ENCODE peak calls at places on chromosomes 3 and 15, in four cellular contexts. Q is mammary epithelial cell; G is fibroblast of the aortic adventitia; R is CD4-positive, alpha-beta T cell. D is an unnamed sample.

GRCh38 chr15:30906366-30906765 is 2.7 kb downstream of the FAN1 start:
- DNase-seq in Q (no peak), G (no peak), R (no peak), D (no peak)

GRCh38 chr3:23232879-23233278 is 29.8 kb downstream of the UBE2E2 start:
- DNase-seq in Q (no peak), G (no peak), R (no peak), D (no peak)

GRCh38 chr3:14550651-14551611 is 10.8 kb upstream of the GRIP2 start:
- DNase-seq in Q (peak; percentile 12), G (peak; percentile 50), R (no peak), D (no peak)

GRCh38 chr3:89964347-89964746 is 856.9 kb downstream of the EPHA3 start:
- DNase-seq in Q (peak; percentile 4), G (peak; percentile 18), R (no peak), D (no peak)

GRCh38 chr3:107997666-107998065 is 93.2 kb downstream of the CD47 start:
- DNase-seq in Q (no peak), G (no peak), R (no peak), D (no peak)

GRCh38 chr3:180018588-180018987 is 18.1 kb downstream of the PEX5L start:
- DNase-seq in Q (no peak), G (no peak), R (no peak), D (no peak)

GRCh38 chr15:52717924-52718323 is 38.7 kb upstream of the ATOSA start:
- DNase-seq in Q (no peak), G (peak; percentile 25), R (no peak), D (no peak)

GRCh38 chr3:169264711-169265110 is 398.8 kb downstream of the MECOM start:
- DNase-seq in Q (peak; percentile 54), G (peak; percentile 62), R (no peak), D (no peak)

GRCh38 chr3:15315003-15315402 is 17.4 kb downstream of the SH3BP5 start:
- DNase-seq in Q (no peak), G (peak; percentile 51), R (no peak), D (no peak)

GRCh38 chr3:194245474-194245873 is 105.7 kb downstream of the CPN2 start:
- DNase-seq in Q (no peak), G (no peak), R (no peak), D (no peak)

GRCh38 chr15:96321422-96322391 is 8.8 kb upstream of the NR2F2 start:
- DNase-seq in Q (no peak), G (no peak), R (no peak), D (no peak)

GRCh38 chr3:69329897-69330296 is 56.0 kb downstream of the FRMD4B start:
- DNase-seq in Q (no peak), G (no peak), R (no peak), D (no peak)

GRCh38 chr15:57668074-57668473 is 38.4 kb upstream of the POLR2M start:
- DNase-seq in Q (no peak), G (no peak), R (no peak), D (no peak)

GRCh38 chr15:99429681-99430081 is 136.1 kb upstream of the MEF2A start:
- DNase-seq in Q (no peak), G (no peak), R (no peak), D (peak; percentile 10)

GRCh38 chr3:185082149-185082548 is 70.7 kb downstream of the C3orf70 start:
- DNase-seq in Q (no peak), G (no peak), R (no peak), D (no peak)

GRCh38 chr3:21718161-21718765 is 32.7 kb downstream of the ZNF385D start:
- DNase-seq in Q (peak; percentile 95), G (peak; percentile 99), R (no peak), D (no peak)

GRCh38 chr3:108036401-108036800 is 54.4 kb downstream of the CD47 start:
- DNase-seq in Q (no peak), G (no peak), R (no peak), D (no peak)

GRCh38 chr15:79923068-79923514 is 26.3 kb upstream of the MTHFS start:
- DNase-seq in Q (peak; percentile 64), G (peak; percentile 22), R (peak; percentile 35), D (peak; percentile 31)

GRCh38 chr3:53142986-53143385 is 12.8 kb upstream of the RFT1 start:
- DNase-seq in Q (no peak), G (no peak), R (no peak), D (no peak)

GRCh38 chr3:53252105-53252946 is 3.5 kb downstream of the TKT start:
- DNase-seq in Q (no peak), G (no peak), R (no peak), D (no peak)

GRCh38 chr3:141114816-141115458 is 63.8 kb downstream of the SPSB4 start:
- DNase-seq in Q (no peak), G (no peak), R (no peak), D (no peak)

GRCh38 chr3:41808152-41808551 is 153.8 kb downstream of the ULK4 start:
- DNase-seq in Q (peak; percentile 66), G (peak; percentile 45), R (no peak), D (no peak)

GRCh38 chr3:38150780-38151528 is 12.5 kb downstream of the MYD88 start:
- DNase-seq in Q (no peak), G (peak; percentile 22), R (no peak), D (no peak)
- TF ChIP-seq CTCF in Q (no peak), G (peak; percentile 14), R (no peak), D (no peak)

GRCh38 chr3:165854696-165855095 is 17.5 kb upstream of the BCHE start:
- DNase-seq in Q (peak; percentile 13), G (peak; percentile 34), R (no peak), D (no peak)
- TF ChIP-seq CTCF in Q (peak; percentile 62), G (peak; percentile 54), R (peak; percentile 31), D (no peak)

GRCh38 chr15:94412979-94413741 is 181.8 kb downstream of the MCTP2 start:
- DNase-seq in Q (no peak), G (peak; percentile 27), R (no peak), D (no peak)
- TF ChIP-seq CTCF in Q (peak; percentile 46), G (peak; percentile 13), R (no peak), D (no peak)

GRCh38 chr3:190120161-190121060 is at the start of gene P3H2:
- DNase-seq in Q (peak; percentile 92), G (peak; percentile 84), R (no peak), D (no peak)
- TF ChIP-seq CTCF in Q (peak; percentile 58), G (peak; percentile 46), R (no peak), D (no peak)

GRCh38 chr3:98188553-98188952 is 22.1 kb downstream of the OR5H15 start:
- DNase-seq in Q (peak; percentile 0), G (no peak), R (no peak), D (no peak)

GRCh38 chr3:98180311-98180710 is 13.8 kb downstream of the OR5H15 start:
- DNase-seq in Q (no peak), G (no peak), R (no peak), D (no peak)

GRCh38 chr3:98182196-98182595 is 15.7 kb downstream of the OR5H15 start:
- DNase-seq in Q (no peak), G (no peak), R (no peak), D (no peak)

GRCh38 chr3:98185180-98185579 is 18.7 kb downstream of the OR5H15 start:
- DNase-seq in Q (no peak), G (no peak), R (no peak), D (no peak)
- TF ChIP-seq CTCF in Q (no peak), G (no peak), R (no peak), D (no peak)

GRCh38 chr15:90248760-90249122 is 615 bp upstream of the TTLL13 start:
- DNase-seq in Q (no peak), G (no peak), R (no peak), D (no peak)

DNA sequence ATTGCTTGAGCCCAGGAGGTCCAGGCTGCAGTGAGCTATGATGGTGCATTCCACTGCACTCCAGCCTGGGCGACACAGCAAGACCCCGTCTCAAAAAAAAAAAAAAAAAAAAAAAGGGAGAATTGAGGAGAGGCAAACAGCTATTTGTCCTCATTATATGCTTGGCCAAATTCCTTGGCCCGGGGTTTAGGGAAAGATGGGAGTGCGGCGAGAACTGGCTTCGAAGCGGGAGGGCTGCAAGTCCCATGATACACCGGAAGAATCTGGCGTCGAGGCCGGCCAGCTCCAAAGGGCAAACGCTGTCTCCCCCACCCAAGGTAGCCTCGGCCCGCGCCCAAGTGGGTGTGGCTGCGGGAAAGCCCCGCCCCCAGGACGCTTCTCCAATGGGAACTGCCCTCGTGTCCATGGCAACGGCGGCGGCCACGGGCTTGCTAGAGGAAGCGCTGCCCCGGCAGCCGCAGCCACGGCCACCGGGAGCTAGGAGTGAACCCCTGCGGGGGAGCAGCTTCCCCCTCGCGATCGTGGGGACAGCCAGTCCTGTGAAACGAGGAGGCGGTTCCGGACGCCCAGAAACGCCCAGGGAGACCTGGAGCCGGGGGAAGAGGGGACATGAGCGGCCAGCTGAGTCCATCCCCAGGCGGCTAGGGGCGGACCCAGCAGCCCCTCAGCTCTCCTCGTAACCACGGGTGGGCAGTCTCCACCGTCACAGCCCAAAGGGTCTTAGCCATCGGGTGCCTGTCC is at the start of gene TTLL13:
- DNase-seq in Q (peak; percentile 68), G (peak; percentile 73), R (peak; percentile 41), D (peak; percentile 95)
- TF ChIP-seq CTCF in Q (no peak), G (no peak), R (no peak), D (no peak)

DNA sequence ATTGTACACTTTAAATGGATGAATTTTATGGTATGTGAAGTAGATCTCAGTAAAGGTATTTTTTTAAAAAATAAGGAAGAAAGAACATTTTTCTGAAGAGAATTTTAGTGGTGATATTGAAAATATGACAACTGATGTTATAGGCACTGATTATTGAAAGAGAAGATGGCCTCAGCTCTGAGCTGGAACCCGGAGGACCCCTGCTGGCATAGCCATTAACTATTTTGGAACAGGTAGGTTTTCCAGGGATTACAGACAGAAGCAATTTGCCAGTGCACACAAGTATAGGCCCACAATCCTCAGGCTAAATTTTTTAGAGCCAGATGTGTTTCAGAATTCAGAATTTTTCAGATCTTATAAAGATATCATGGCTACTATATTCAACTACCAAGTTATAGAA is 315.9 kb upstream of the GPR149 start:
- DNase-seq in Q (no peak), G (no peak), R (no peak), D (no peak)
- TF ChIP-seq CTCF in Q (peak; percentile 45), G (no peak), R (no peak), D (no peak)

D was measured in omental fat pad.